ENCODE peak calls at places on chromosomes 2 and 18, in four cellular contexts. One of them, this sample, is unnamed.

GRCh38 chr2:234764378-234764777 is 187.4 kb upstream of the SH3BP4 start:
- DNase-seq in fibroblast of the aortic adventitia: no peak
- DNase-seq in choroid plexus epithelial cell: no peak
- DNase-seq in adrenal gland: no peak
- DNase-seq in this sample: no peak

GRCh38 chr2:64222351-64222750 is 78.1 kb upstream of the PELI1 start:
- DNase-seq in fibroblast of the aortic adventitia: peak; percentile 83
- DNase-seq in choroid plexus epithelial cell: peak; percentile 79
- DNase-seq in adrenal gland: peak; percentile 33
- DNase-seq in this sample: peak; percentile 92

GRCh38 chr2:216491757-216492635 is 6.6 kb upstream of the RPL37A start:
- DNase-seq in fibroblast of the aortic adventitia: no peak
- DNase-seq in choroid plexus epithelial cell: no peak
- DNase-seq in adrenal gland: no peak
- DNase-seq in this sample: no peak

GRCh38 chr2:95001701-95002100 is 23.8 kb upstream of the MAL start:
- DNase-seq in fibroblast of the aortic adventitia: no peak
- DNase-seq in choroid plexus epithelial cell: no peak
- DNase-seq in adrenal gland: no peak
- DNase-seq in this sample: no peak

GRCh38 chr2:102006886-102007278 is 15.1 kb downstream of the IL1R2 start:
- DNase-seq in fibroblast of the aortic adventitia: no peak
- DNase-seq in choroid plexus epithelial cell: no peak
- DNase-seq in adrenal gland: no peak
- DNase-seq in this sample: no peak

GRCh38 chr2:72917875-72918660 is 749 bp downstream of the EMX1 start:
- DNase-seq in fibroblast of the aortic adventitia: no peak
- DNase-seq in choroid plexus epithelial cell: no peak
- DNase-seq in adrenal gland: no peak
- DNase-seq in this sample: no peak

GRCh38 chr2:36561223-36561944 is 36.6 kb downstream of the FEZ2 start:
- DNase-seq in fibroblast of the aortic adventitia: peak; percentile 90
- DNase-seq in choroid plexus epithelial cell: peak; percentile 88
- DNase-seq in adrenal gland: no peak
- DNase-seq in this sample: peak; percentile 92

GRCh38 chr2:10924441-10924840 is 12.7 kb downstream of the KCNF1 start:
- DNase-seq in fibroblast of the aortic adventitia: no peak
- DNase-seq in choroid plexus epithelial cell: no peak
- DNase-seq in adrenal gland: no peak
- DNase-seq in this sample: no peak

GRCh38 chr2:235701206-235701605 is 207.4 kb downstream of the AGAP1 start:
- DNase-seq in fibroblast of the aortic adventitia: no peak
- DNase-seq in choroid plexus epithelial cell: no peak
- DNase-seq in adrenal gland: no peak
- DNase-seq in this sample: no peak

GRCh38 chr2:100606740-100607343 is 44.0 kb downstream of the PDCL3 start:
- DNase-seq in fibroblast of the aortic adventitia: peak; percentile 59
- DNase-seq in choroid plexus epithelial cell: peak; percentile 66
- DNase-seq in adrenal gland: no peak
- DNase-seq in this sample: peak; percentile 59

GRCh38 chr2:172168917-172169346 is 66.2 kb upstream of the DLX2 start:
- DNase-seq in fibroblast of the aortic adventitia: peak; percentile 69
- DNase-seq in choroid plexus epithelial cell: peak; percentile 46
- DNase-seq in adrenal gland: no peak
- DNase-seq in this sample: peak; percentile 68

GRCh38 chr2:46198164-46198883 is 98.9 kb upstream of the EPAS1 start:
- DNase-seq in fibroblast of the aortic adventitia: no peak
- DNase-seq in choroid plexus epithelial cell: no peak
- DNase-seq in adrenal gland: no peak
- DNase-seq in this sample: no peak

GRCh38 chr2:199480966-199481365 is 23.2 kb upstream of the SATB2 start:
- DNase-seq in fibroblast of the aortic adventitia: no peak
- DNase-seq in choroid plexus epithelial cell: no peak
- DNase-seq in adrenal gland: no peak
- DNase-seq in this sample: no peak

GRCh38 chr2:8090748-8091700 is 590.8 kb upstream of the ID2 start:
- DNase-seq in fibroblast of the aortic adventitia: peak; percentile 93
- DNase-seq in choroid plexus epithelial cell: peak; percentile 98
- DNase-seq in adrenal gland: peak; percentile 71
- DNase-seq in this sample: peak; percentile 95

GRCh38 chr2:45652090-45653050 is 895 bp downstream of the PRKCE start:
- DNase-seq in fibroblast of the aortic adventitia: peak; percentile 77
- DNase-seq in choroid plexus epithelial cell: peak; percentile 66
- DNase-seq in adrenal gland: peak; percentile 36
- DNase-seq in this sample: peak; percentile 70

GRCh38 chr2:85769987-85770362 is 16.2 kb downstream of the ATOH8 start:
- DNase-seq in fibroblast of the aortic adventitia: no peak
- DNase-seq in choroid plexus epithelial cell: no peak
- DNase-seq in adrenal gland: no peak
- DNase-seq in this sample: no peak

GRCh38 chr2:44553456-44553855 is 191.7 kb downstream of the CAMKMT start:
- DNase-seq in fibroblast of the aortic adventitia: peak; percentile 39
- DNase-seq in choroid plexus epithelial cell: peak; percentile 76
- DNase-seq in adrenal gland: no peak
- DNase-seq in this sample: peak; percentile 62

GRCh38 chr2:66919286-66919685 is 477.8 kb upstream of the ETAA1 start:
- DNase-seq in fibroblast of the aortic adventitia: no peak
- DNase-seq in choroid plexus epithelial cell: no peak
- DNase-seq in adrenal gland: no peak
- DNase-seq in this sample: no peak

GRCh38 chr2:70835643-70836042 is at the start of gene CD207:
- DNase-seq in fibroblast of the aortic adventitia: no peak
- DNase-seq in choroid plexus epithelial cell: no peak
- DNase-seq in adrenal gland: no peak
- DNase-seq in this sample: no peak

GRCh38 chr18:62438402-62438801 is 84.4 kb upstream of the ZCCHC2 start:
- DNase-seq in fibroblast of the aortic adventitia: no peak
- DNase-seq in choroid plexus epithelial cell: no peak
- DNase-seq in adrenal gland: no peak
- DNase-seq in this sample: no peak

GRCh38 chr2:102839668-102840388 is 78.0 kb downstream of the TMEM182 start:
- DNase-seq in fibroblast of the aortic adventitia: peak; percentile 57
- DNase-seq in choroid plexus epithelial cell: peak; percentile 57
- DNase-seq in adrenal gland: peak; percentile 27
- DNase-seq in this sample: peak; percentile 56

This sample was measured in fibroblast of pulmonary artery.